ENCODE peak calls at places on chromosomes 11 and 22, in nine cellular contexts. U, A, W, K, J, V, R, P and X are unnamed samples.

GRCh38 chr11:102111011-102111786 is 952 bp downstream of the YAP1 start:
- DNase-seq in A (peak; percentile 8), W (peak; percentile 81), V (peak; percentile 76), U (peak; percentile 88), K (peak; percentile 81), J (peak; percentile 50), R (peak; percentile 85), P (peak; percentile 84), X (peak; percentile 94)

GRCh38 chr11:2450321-2451041 is 5.7 kb downstream of the KCNQ1 start:
- DNase-seq in V (no peak), R (no peak), J (peak; percentile 15), W (no peak), K (no peak), A (no peak), U (no peak), P (peak; percentile 25), X (peak; percentile 52)

GRCh38 chr11:34299962-34300350 is 57.9 kb downstream of the ABTB2 start:
- DNase-seq in R (no peak), V (no peak), K (no peak), J (no peak), W (no peak), P (no peak), U (no peak), A (no peak), X (no peak)

GRCh38 chr22:49160261-49161001 is 667.2 kb downstream of the BRD1 start:
- DNase-seq in U (no peak), K (no peak), A (no peak), W (no peak), P (peak; percentile 47), V (no peak), J (no peak), R (no peak), X (no peak)

GRCh38 chr22:19663286-19663815 is 51.0 kb upstream of the SEPTIN5 start:
- DNase-seq in K (peak; percentile 46), V (no peak), J (peak; percentile 90), U (peak; percentile 26), A (peak; percentile 96), P (peak; percentile 79), R (no peak), W (peak; percentile 76), X (no peak)

GRCh38 chr22:45576273-45576625 is 73.6 kb downstream of the FBLN1 start:
- DNase-seq in W (no peak), P (peak; percentile 28), V (no peak), R (no peak), J (no peak), A (no peak), K (no peak), U (no peak), X (peak; percentile 13)

GRCh38 chr11:17765381-17766359 is 31.1 kb downstream of the KCNC1 start:
- DNase-seq in P (no peak), W (peak; percentile 17), U (no peak), V (no peak), R (peak; percentile 76), J (peak; percentile 62), A (peak; percentile 27), K (no peak), X (peak; percentile 75)

GRCh38 chr11:67983916-67984315 is 20.0 kb downstream of the UNC93B1 start:
- DNase-seq in W (no peak), V (no peak), K (no peak), R (no peak), P (no peak), A (no peak), J (peak; percentile 46), U (no peak), X (peak; percentile 27)

GRCh38 chr11:45663486-45664375 is 1.7 kb downstream of the CHST1 start:
- DNase-seq in V (no peak), K (no peak), J (no peak), R (no peak), A (no peak), U (peak; percentile 50), P (peak; percentile 56), W (peak; percentile 11), X (no peak)

GRCh38 chr22:48754611-48755331 is 1072.9 kb downstream of the BRD1 start:
- DNase-seq in W (no peak), R (no peak), K (no peak), V (peak; percentile 3), A (no peak), J (no peak), P (no peak), U (no peak), X (peak; percentile 47)

DNA sequence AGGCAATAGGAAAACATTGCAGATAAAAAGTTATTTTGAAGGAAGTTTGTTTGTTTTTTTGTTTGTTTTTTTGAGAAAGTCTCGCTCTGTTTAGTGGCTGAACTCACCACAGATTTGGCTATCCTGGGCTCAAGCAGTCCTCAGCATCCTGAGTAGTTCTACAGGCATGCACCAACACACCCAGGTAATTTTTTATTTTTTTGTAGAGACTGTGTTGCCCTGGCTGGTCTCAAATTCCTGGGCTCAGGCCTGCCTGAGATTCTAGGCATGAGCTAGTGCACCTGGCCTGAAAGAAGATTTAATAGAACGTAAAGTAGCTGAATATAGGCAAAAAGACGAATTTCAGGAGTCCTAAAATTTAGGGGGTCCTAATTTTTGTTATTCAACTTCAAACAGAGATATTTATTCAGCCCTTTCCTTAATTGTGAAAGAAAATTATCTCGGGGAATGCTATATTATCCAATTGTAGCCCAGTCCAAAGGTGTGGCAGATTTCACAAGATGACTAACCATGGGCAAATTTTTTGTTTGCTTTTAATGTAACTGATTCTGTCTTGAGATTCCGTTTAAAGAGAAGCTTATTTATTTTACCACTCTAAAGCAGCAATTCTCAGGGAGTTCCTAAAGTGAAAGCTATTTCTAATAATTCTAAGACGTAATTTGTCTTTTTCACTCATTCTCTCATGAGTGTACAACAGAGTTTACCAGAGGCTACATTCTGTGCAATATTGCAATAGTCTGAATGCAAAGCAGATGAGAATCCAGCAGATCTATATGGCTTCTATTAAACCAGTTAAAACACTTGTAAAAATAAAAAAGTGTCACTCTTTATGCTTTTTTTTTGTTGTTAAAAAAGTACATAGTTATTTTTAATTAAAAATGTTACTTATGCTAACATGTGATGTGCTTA is 879 bp downstream of the IL18 start:
- DNase-seq in U (no peak), R (no peak), A (no peak), P (no peak), K (no peak), J (no peak), W (peak; percentile 42), V (no peak), X (no peak)
- H3K4me3 ChIP-seq in U (no peak overlapping the region), R (no peak overlapping the region), A (no peak overlapping the region), P (no peak overlapping the region), K (no peak overlapping the region), J (no peak overlapping the region), W (no peak overlapping the region), V (no peak overlapping the region), X (no peak overlapping the region)

GRCh38 chr22:37639771-37640590 is 512 bp downstream of the SH3BP1 start:
- DNase-seq in U (peak; percentile 23), R (no peak), K (no peak), W (no peak), J (peak; percentile 77), P (no peak), A (no peak), V (no peak), X (peak; percentile 92)

GRCh38 chr22:37640591-37641250 is 1.3 kb downstream of the SH3BP1 start:
- DNase-seq in P (no peak), J (no peak), R (no peak), K (no peak), U (peak; percentile 20), A (no peak), V (peak; percentile 42), W (no peak), X (peak; percentile 61)

GRCh38 chr22:37641251-37641949 is 1.9 kb downstream of the SH3BP1 start:
- DNase-seq in W (no peak), P (no peak), U (no peak), J (no peak), V (no peak), A (no peak), K (no peak), R (no peak), X (no peak)

GRCh38 chr22:37647317-37647716 is 7.8 kb downstream of the SH3BP1 start:
- DNase-seq in U (no peak), K (no peak), R (no peak), W (no peak), J (no peak), P (no peak), A (no peak), V (no peak), X (no peak)

DNA sequence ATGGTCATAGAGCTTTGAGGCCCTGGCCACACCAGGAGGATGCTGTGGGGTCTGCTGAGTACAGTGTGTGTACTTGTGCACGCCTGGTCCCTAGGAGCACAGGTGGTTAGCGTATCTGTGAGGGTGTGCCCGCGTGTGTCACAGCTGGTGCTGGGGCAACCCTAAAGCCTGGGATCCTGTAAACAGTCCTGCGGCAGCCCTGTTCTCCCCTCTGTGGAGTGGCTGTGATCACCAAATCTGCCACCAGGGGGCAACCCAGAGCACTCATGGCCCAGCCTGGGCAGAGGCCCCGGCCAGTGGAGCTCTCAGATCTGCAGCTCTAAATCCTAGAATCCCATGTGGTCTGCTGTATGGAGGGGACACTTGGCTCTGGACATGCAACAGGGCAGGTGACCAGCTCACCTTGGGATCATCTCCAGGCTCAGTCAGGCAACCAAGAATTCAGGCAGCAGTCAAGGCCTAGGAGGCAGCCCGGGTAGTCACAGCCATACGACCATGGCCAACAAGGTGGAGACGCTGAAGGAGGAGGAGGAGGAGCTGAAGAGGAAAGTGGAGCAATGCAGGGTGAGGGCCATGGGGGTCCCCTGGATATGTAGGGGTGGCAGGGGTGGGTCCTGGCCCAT is 3.9 kb downstream of the SH3BP1 start:
- DNase-seq in V (peak; percentile 74), K (peak; percentile 86), P (peak; percentile 98), R (peak; percentile 79), J (peak; percentile 91), U (peak; percentile 71), A (peak; percentile 89), W (peak; percentile 57), X (peak; percentile 96)
- H3K36me3 ChIP-seq in V (no peaks in the 10 kb centered on the region), K (no peaks in the 10 kb centered on the region), P (no peaks in the 10 kb centered on the region), R (peaks cover 10% of the 10 kb centered on the region), J (peaks cover 9% of the 10 kb centered on the region), U (peaks cover 70% of the 10 kb centered on the region), A (peaks cover 2% of the 10 kb centered on the region), W (peaks cover 43% of the 10 kb centered on the region), X (peaks cover 33% of the 10 kb centered on the region)

GRCh38 chr11:100663583-100663982 is 23.5 kb upstream of the ARHGAP42 start:
- DNase-seq in W (no peak), R (no peak), J (no peak), V (no peak), K (no peak), P (no peak), U (no peak), A (no peak), X (no peak)
- H3K27me3 ChIP-seq in W (no peaks in the 10 kb centered on the region), R (no peaks in the 10 kb centered on the region), J (no peaks in the 10 kb centered on the region), V (no peaks in the 10 kb centered on the region), K (no peaks in the 10 kb centered on the region), P (no peaks in the 10 kb centered on the region), U (no peaks in the 10 kb centered on the region), A (no peaks in the 10 kb centered on the region), X (no peaks in the 10 kb centered on the region)

GRCh38 chr11:134841411-134841810 is 429.4 kb upstream of the B3GAT1 start:
- DNase-seq in J (no peak), K (no peak), V (no peak), P (no peak), R (no peak), A (no peak), W (no peak), U (no peak), X (peak; percentile 5)
- H3K4me3 ChIP-seq in J (no peak overlapping the region), K (no peak overlapping the region), V (no peak overlapping the region), P (no peak overlapping the region), R (no peak overlapping the region), A (no peak overlapping the region), W (no peak overlapping the region), U (no peak overlapping the region), X (no peak overlapping the region)

GRCh38 chr11:62439785-62440602 is 21.2 kb downstream of the SCGB1A1 start:
- DNase-seq in W (peak; percentile 77), K (peak; percentile 77), U (no peak), R (no peak), A (no peak), V (no peak), J (peak; percentile 37), P (no peak), X (no peak)
- H3K36me3 ChIP-seq in W (no peaks in the 10 kb centered on the region), K (no peaks in the 10 kb centered on the region), U (no peaks in the 10 kb centered on the region), R (no peaks in the 10 kb centered on the region), A (no peaks in the 10 kb centered on the region), V (no peaks in the 10 kb centered on the region), J (no peaks in the 10 kb centered on the region), P (no peaks in the 10 kb centered on the region), X (no peaks in the 10 kb centered on the region)

GRCh38 chr11:64719406-64719805 is 3.6 kb downstream of the NRXN2 start:
- DNase-seq in P (peak; percentile 49), K (no peak), R (no peak), A (no peak), V (no peak), U (no peak), W (no peak), J (no peak), X (peak; percentile 34)
- H3K27me3 ChIP-seq in P (no peaks in the 10 kb centered on the region), K (peaks cover 9% of the 10 kb centered on the region), R (peaks cover 19% of the 10 kb centered on the region), A (no peaks in the 10 kb centered on the region), V (peaks cover 37% of the 10 kb centered on the region), U (peaks cover 89% of the 10 kb centered on the region), W (peaks cover 80% of the 10 kb centered on the region), J (peaks cover 13% of the 10 kb centered on the region), X (peaks cover 52% of the 10 kb centered on the region)